ENCODE peak calls at places on chromosomes 7 and 10, in four cellular contexts. F is SK-N-SH, Z is A549, X is HepG2. P is an unnamed sample.

GRCh38 chr10:91604936-91605534 is 27.8 kb downstream of the PPP1R3C start:
- DNase-seq in X (no peak), Z (no peak), F (no peak), P (peak; percentile 79)

GRCh38 chr7:21605008-21605407 is 62.2 kb downstream of the DNAH11 start:
- DNase-seq in X (no peak), Z (no peak), F (no peak), P (no peak)

GRCh38 chr10:89360153-89360552 is 17.7 kb upstream of the IFIT1B start:
- DNase-seq in Z (no peak), F (no peak), X (no peak), P (no peak)

GRCh38 chr10:92244796-92245195 is 46.1 kb downstream of the CPEB3 start:
- DNase-seq in Z (no peak), X (no peak), F (no peak), P (no peak)

GRCh38 chr7:683526-684205 is 42.8 kb upstream of the DNAAF5 start:
- DNase-seq in X (no peak), Z (no peak), F (no peak), P (no peak)

GRCh38 chr10:102342462-102342861 is 53.0 kb upstream of the NFKB2 start:
- DNase-seq in F (no peak), Z (no peak), X (no peak), P (peak; percentile 4)

GRCh38 chr10:33421789-33422188 is 87.3 kb upstream of the NRP1 start:
- DNase-seq in F (no peak), X (no peak), Z (peak; percentile 13), P (peak; percentile 93)

GRCh38 chr10:133455611-133456031 is 1.9 kb downstream of the SCART1 start:
- DNase-seq in Z (no peak), X (no peak), F (no peak), P (no peak)

GRCh38 chr10:63666836-63667383 is 145.7 kb downstream of the REEP3 start:
- DNase-seq in F (no peak), X (no peak), Z (no peak), P (peak; percentile 94)

GRCh38 chr10:117541405-117541908 is 1.1 kb upstream of the EMX2 start:
- DNase-seq in X (no peak), Z (no peak), F (no peak), P (no peak)

GRCh38 chr10:69659286-69660027 is 29.4 kb downstream of the FAM241B start:
- DNase-seq in F (no peak), Z (no peak), X (no peak), P (no peak)

GRCh38 chr7:27564881-27565482 is 97.7 kb downstream of the HIBADH start:
- DNase-seq in X (no peak), F (no peak), Z (no peak), P (no peak)

GRCh38 chr7:37365405-37365804 is 83.3 kb downstream of the ELMO1 start:
- DNase-seq in F (no peak), Z (no peak), X (no peak), P (no peak)

GRCh38 chr10:105691811-105692210 is 1050.7 kb downstream of the SORCS3 start:
- DNase-seq in X (no peak), F (peak; percentile 15), Z (no peak), P (no peak)

GRCh38 chr10:14659626-14660196 is 115.0 kb downstream of the FAM107B start:
- DNase-seq in Z (no peak), X (no peak), F (no peak), P (no peak)

GRCh38 chr10:102120987-102121738 is 995 bp upstream of the LDB1 start:
- DNase-seq in X (no peak), F (peak; percentile 74), Z (no peak), P (peak; percentile 90)

GRCh38 chr7:77242068-77242467 is 42.4 kb upstream of the FGL2 start:
- DNase-seq in X (no peak), Z (no peak), F (no peak), P (no peak)

GRCh38 chr7:3154881-3155494 is 111.3 kb upstream of the CARD11 start:
- DNase-seq in X (peak; percentile 43), F (peak; percentile 73), Z (peak; percentile 45), P (peak; percentile 48)

GRCh38 chr7:36871863-36872262 is 147.6 kb upstream of the AOAH start:
- DNase-seq in Z (no peak), F (peak; percentile 36), X (no peak), P (peak; percentile 2)

GRCh38 chr7:41870505-41871138 is 167.7 kb upstream of the INHBA start:
- DNase-seq in X (no peak), F (no peak), Z (no peak), P (peak; percentile 76)

GRCh38 chr7:66224171-66224773 is 19.1 kb downstream of the TPST1 start:
- DNase-seq in F (no peak), X (no peak), Z (no peak), P (no peak)

GRCh38 chr7:66377045-66377444 is 171.9 kb downstream of the TPST1 start:
- DNase-seq in Z (no peak), X (no peak), F (peak; percentile 33), P (no peak)

GRCh38 chr7:19373334-19373733 is 228.1 kb upstream of the FERD3L start:
- DNase-seq in Z (no peak), X (no peak), F (no peak), P (no peak)

DNA sequence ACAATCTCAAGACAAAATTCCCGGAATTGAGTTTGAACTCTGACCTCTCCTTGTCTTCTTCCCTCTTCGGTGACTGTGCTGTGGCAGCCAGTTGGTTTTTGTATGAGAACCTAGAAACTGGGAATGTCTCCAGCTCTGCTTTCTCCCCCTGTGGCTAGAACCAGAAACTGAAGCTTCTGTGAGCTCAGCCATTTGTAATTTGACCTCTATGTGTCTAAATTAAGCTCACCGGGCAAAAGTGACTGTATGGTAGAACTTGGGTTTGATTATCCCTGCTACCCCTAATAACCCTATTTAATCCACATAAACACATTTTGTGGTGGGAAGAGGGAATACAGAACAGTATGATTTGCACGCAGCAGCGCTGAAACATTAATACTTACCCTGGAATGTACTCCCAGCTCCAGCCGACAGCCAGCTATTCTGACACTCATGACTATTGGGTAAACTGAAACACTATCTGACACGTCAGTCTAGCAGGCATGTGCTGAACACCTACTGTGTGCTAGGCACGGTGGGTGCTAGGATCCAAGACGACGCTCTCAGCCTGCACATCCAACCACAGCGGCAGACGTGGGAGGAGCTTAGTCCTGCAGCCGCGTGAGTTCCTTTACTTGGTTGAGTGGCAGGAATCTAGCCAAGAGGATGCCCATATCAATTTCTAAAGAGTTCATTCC is 324.8 kb downstream of the SFMBT2 start:
- DNase-seq in Z (no peak), X (no peak), F (no peak), P (peak; percentile 72)
- H3K27ac ChIP-seq in Z (no peak overlapping the region), X (no peak overlapping the region), F (no peak overlapping the region), P (no peak overlapping the region)

GRCh38 chr10:93751832-93752231 is 5.9 kb upstream of the LGI1 start:
- DNase-seq in X (no peak), F (peak; percentile 55), Z (peak; percentile 61), P (peak; percentile 16)
- TF ChIP-seq SMC3 in X (no peak), F (no peak), Z (no peak), P (no peak)

GRCh38 chr7:151693140-151693539 is 173.4 kb upstream of the RHEB start:
- DNase-seq in X (no peak), F (no peak), Z (no peak), P (no peak)
- H3K27ac ChIP-seq in X (no peak overlapping the region), F (no peak overlapping the region), Z (peak overlapping the region; percentile 89), P (no peak overlapping the region)

GRCh38 chr7:23279819-23280525 is 19.2 kb upstream of the MALSU1 start:
- DNase-seq in Z (no peak), X (no peak), F (no peak), P (no peak)

GRCh38 chr7:23276947-23277346 is 22.2 kb upstream of the MALSU1 start:
- DNase-seq in F (no peak), Z (no peak), X (no peak), P (no peak)

GRCh38 chr7:23276381-23276780 is 22.8 kb upstream of the MALSU1 start:
- DNase-seq in F (no peak), X (peak; percentile 38), Z (no peak), P (no peak)

GRCh38 chr7:23275906-23276305 is 23.2 kb upstream of the MALSU1 start:
- DNase-seq in Z (no peak), F (no peak), X (no peak), P (no peak)

DNA sequence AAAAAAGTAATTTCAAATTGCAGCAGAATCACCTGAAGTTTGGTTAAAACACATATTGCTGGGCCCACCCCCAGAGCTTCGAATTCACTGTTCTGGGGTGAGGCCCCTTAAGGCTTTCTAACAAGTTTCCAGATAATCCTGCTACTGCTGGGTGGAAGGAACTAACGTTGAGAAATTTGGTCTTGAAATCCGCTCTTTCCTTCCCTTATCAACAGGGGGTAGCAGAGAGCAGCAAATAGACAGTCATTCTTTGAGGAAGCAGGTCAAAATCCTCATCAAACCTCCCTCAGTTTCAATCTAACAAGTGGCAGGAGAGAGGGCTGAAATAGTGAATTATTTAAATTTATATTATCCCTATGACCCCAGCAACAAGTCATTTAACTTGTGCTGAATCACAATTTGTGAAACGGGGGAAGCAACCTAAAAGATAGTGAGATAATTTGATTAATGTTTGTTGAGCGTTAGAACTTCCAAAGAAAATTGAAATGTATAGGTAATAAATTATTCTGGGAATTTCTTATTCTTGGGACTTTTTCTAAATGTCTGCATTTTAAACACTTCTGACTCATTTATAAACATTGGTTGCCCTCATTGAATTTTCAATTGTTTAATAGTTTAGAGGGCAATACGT is 21.7 kb upstream of the MALSU1 start:
- DNase-seq in X (peak; percentile 76), F (peak; percentile 75), Z (peak; percentile 60), P (peak; percentile 75)
- TF ChIP-seq SMC3 in X (peak; percentile 93), F (peak; percentile 81), Z (peak; percentile 79), P (peak; percentile 66)

DNA sequence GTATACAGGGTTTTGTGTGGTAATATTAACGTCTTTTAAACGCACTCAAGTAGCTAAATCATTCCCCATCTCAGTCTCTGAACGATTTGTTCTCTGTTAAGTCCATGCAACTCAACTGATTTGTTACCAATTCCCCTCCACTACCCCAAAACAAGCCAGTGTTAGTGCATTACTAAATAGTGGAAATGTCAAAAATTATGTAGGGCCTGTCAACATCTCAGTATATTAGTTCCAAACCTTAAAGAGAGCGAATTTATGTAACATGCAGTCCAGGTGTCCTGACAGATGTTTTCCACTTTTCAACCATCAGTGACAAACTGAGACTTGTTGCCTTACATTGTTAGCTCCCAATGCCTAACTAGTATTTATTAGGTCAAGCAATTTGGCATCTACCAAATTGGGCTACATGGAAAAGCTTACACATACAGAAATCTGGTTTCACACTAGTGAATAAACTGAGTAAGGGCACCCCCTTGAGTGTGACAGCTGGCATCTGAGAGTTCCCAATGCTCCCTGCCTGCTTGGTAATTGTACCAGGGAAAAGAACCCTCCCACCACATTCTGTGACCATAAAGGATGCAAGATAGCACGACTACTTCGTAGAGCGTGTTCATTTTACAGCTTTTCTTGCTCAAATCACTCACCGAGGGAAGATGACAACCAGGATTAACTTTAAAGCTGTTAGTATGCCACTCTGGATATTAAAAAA is 12.1 kb downstream of the HNRNPA2B1 start:
- DNase-seq in X (no peak), F (no peak), Z (no peak), P (no peak)
- H3K27ac ChIP-seq in X (no peak overlapping the region), F (peak overlapping the region; percentile 19), Z (peak overlapping the region; percentile 57), P (no peak overlapping the region)

DNA sequence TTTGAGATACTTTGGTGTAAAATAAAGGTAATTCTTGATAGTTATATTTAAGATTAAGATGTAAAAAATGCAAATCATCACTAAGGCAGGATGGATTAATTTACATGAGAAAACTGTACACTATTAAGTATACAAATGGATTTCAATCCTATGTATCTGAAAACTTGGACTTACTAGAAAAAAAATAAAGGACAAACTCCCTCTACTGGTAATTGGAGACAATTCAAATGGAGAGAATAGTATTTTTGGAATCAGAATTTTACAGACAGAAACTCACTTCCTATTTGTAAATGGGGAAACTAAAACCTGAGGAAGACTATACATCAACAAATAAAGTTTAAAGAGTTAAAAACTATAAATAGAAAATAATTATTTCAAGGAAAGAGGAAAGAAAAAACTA is 62.6 kb downstream of the CUL2 start:
- DNase-seq in F (peak; percentile 32), Z (no peak), X (peak; percentile 12), P (peak; percentile 39)
- TF ChIP-seq SMC3 in F (peak; percentile 30), Z (peak; percentile 56), X (peak; percentile 10), P (peak; percentile 53)

GRCh38 chr7:92622680-92623079 is 32.5 kb upstream of the FAM133B start:
- DNase-seq in F (no peak), X (no peak), Z (no peak), P (no peak)
- H3K27ac ChIP-seq in F (peak overlapping the region; percentile 83), X (no peak overlapping the region), Z (peak overlapping the region; percentile 78), P (peak overlapping the region; percentile 38)